ENCODE peak calls at places on chromosome 18, in four cellular contexts. W is ELR, D is fibroblast of villous mesenchyme, F is NCI-H1092 treated with DMSO at 0.1 percent for 48 hours. M is an unnamed sample.

GRCh38 chr18:55376387-55376786 is 211.6 kb downstream of the TCF4 start:
- DNase-seq in W (no peak), D (no peak), F (no peak), M (no peak)

GRCh38 chr18:57923606-57924005 is 120.4 kb upstream of the NEDD4L start:
- DNase-seq in W (no peak), D (no peak), F (no peak), M (no peak)

GRCh38 chr18:7177131-7177744 is 53.7 kb upstream of the LRRC30 start:
- DNase-seq in W (peak), D (peak), F (peak), M (peak)

GRCh38 chr18:45935591-45936335 is 31.4 kb downstream of the EPG5 start:
- DNase-seq in W (peak), D (no peak), F (no peak), M (no peak)

GRCh38 chr18:53950545-53950944 is 273.9 kb downstream of the MBD2 start:
- DNase-seq in W (no peak), D (no peak), F (no peak), M (no peak)

GRCh38 chr18:58047556-58047882 is 3.5 kb downstream of the NEDD4L start:
- DNase-seq in W (no peak), D (no peak), F (no peak), M (no peak)

GRCh38 chr18:32093106-32093511 is 1.4 kb downstream of the RNF138 start:
- DNase-seq in W (peak), D (peak), F (peak), M (peak)

GRCh38 chr18:55543130-55543704 is 44.8 kb downstream of the TCF4 start:
- DNase-seq in W (no peak), D (no peak), F (no peak), M (no peak)

GRCh38 chr18:54269924-54270844 is 867 bp downstream of the POLI start:
- DNase-seq in W (peak), D (no peak), F (peak), M (no peak)

GRCh38 chr18:35389095-35389618 is 12.0 kb upstream of the ZNF396 start:
- DNase-seq in W (peak), D (peak), F (no peak), M (no peak)

GRCh38 chr18:9535430-9535972 is 60.2 kb downstream of the RALBP1 start:
- DNase-seq in W (peak), D (peak), F (no peak), M (no peak)

GRCh38 chr18:35680139-35680551 is 98.6 kb downstream of the GALNT1 start:
- DNase-seq in W (peak), D (no peak), F (no peak), M (no peak)